ENCODE peak calls at places on chromosomes 5 and 9, in five cellular contexts. K is G401; V is HTR-8/SVneo; X is endothelial cell; G is activated CD8-positive, alpha-beta memory T cell treated with anti-CD3 and anti-CD28 coated beads, Interleukin-2, amount 50 U/mL, for 4 hours. Y is an unnamed sample.

GRCh38 chr5:115575167-115576070 is 26.9 kb downstream of the TICAM2 start:
- DNase-seq in K (no peak), V (peak), X (no peak), G (no peak), Y (peak)

GRCh38 chr5:139205586-139205985 is 7.4 kb upstream of the SIL1 start:
- DNase-seq in K (no peak), V (no peak), X (no peak), G (no peak), Y (no peak)

GRCh38 chr5:77266291-77266690 is 55.8 kb downstream of the PDE8B start:
- DNase-seq in K (no peak), V (no peak), X (no peak), G (no peak), Y (no peak)

GRCh38 chr5:75434107-75434506 is 77.3 kb downstream of the CERT1 start:
- DNase-seq in K (no peak), V (no peak), X (no peak), G (no peak), Y (no peak)

GRCh38 chr5:56169281-56169680 is 63.8 kb downstream of the ANKRD55 start:
- DNase-seq in K (no peak), V (no peak), X (no peak), G (no peak), Y (no peak)

GRCh38 chr5:137565450-137565849 is 66.3 kb upstream of the SPOCK1 start:
- DNase-seq in K (peak), V (no peak), X (no peak), G (no peak), Y (no peak)

GRCh38 chr5:85109616-85110015 is 724.9 kb upstream of the EDIL3 start:
- DNase-seq in K (no peak), V (no peak), X (no peak), G (no peak), Y (no peak)

GRCh38 chr5:149902177-149902576 is 42.4 kb downstream of the PDE6A start:
- DNase-seq in K (no peak), V (no peak), X (no peak), G (no peak), Y (no peak)

GRCh38 chr5:28408186-28408585 is 1369.8 kb upstream of the CDH9 start:
- DNase-seq in K (no peak), V (peak), X (no peak), G (no peak), Y (no peak)

GRCh38 chr5:132510076-132510475 is 19.5 kb upstream of the IRF1 start:
- DNase-seq in K (no peak), V (no peak), X (no peak), G (no peak), Y (peak)

GRCh38 chr9:97487107-97487506 is 14.4 kb upstream of the TMOD1 start:
- DNase-seq in K (no peak), V (no peak), X (no peak), G (no peak), Y (peak)

GRCh38 chr5:1281038-1281882 is 13.6 kb downstream of the TERT start:
- DNase-seq in K (no peak), V (no peak), X (no peak), G (no peak), Y (no peak)

GRCh38 chr9:37944671-37945481 is 40.9 kb upstream of the SLC25A51 start:
- DNase-seq in K (no peak), V (peak), X (no peak), G (no peak), Y (peak)

GRCh38 chr5:169146158-169146557 is 154.8 kb downstream of the SLIT3 start:
- DNase-seq in K (no peak), V (no peak), X (no peak), G (no peak), Y (no peak)

GRCh38 chr9:116269250-116269649 is 115.7 kb downstream of the PAPPA start:
- DNase-seq in K (no peak), V (no peak), X (no peak), G (no peak), Y (no peak)

GRCh38 chr5:124706041-124706440 is 40.4 kb downstream of the ZNF608 start:
- DNase-seq in K (no peak), V (no peak), X (no peak), G (no peak), Y (no peak)